ENCODE peak calls at places on chromosomes 13 and 19, in ten cellular contexts. One of them, this sample, is unnamed.

GRCh38 chr13:29436291-29436690 is 159.2 kb downstream of the SLC7A1 start:
- DNase-seq in body of pancreas: no peak
- DNase-seq in neural crest cell: no peak
- DNase-seq in AG10803: peak; percentile 70
- DNase-seq in MCF 10A: peak; percentile 91
- DNase-seq in cardiac muscle cell: no peak
- DNase-seq in memory B cell: no peak
- DNase-seq in HCT116: no peak
- DNase-seq in stimulated activated CD4-positive, alpha-beta T cell treated with anti-CD3 and anti-CD28 coated beads, TNF-alpha, amount 100 ng/mL, for 4 hours: no peak
- DNase-seq in esophagus squamous epithelium: no peak
- DNase-seq in this sample: no peak

GRCh38 chr13:111531505-111531904 is 211.1 kb downstream of the TEX29 start:
- DNase-seq in neural crest cell: no peak
- DNase-seq in body of pancreas: peak; percentile 49
- DNase-seq in MCF 10A: peak; percentile 1
- DNase-seq in cardiac muscle cell: peak; percentile 11
- DNase-seq in AG10803: peak; percentile 3
- DNase-seq in HCT116: peak; percentile 6
- DNase-seq in esophagus squamous epithelium: no peak
- DNase-seq in memory B cell: no peak
- DNase-seq in stimulated activated CD4-positive, alpha-beta T cell treated with anti-CD3 and anti-CD28 coated beads, TNF-alpha, amount 100 ng/mL, for 4 hours: no peak
- DNase-seq in this sample: no peak

GRCh38 chr13:29884671-29885424 is 34.4 kb upstream of the UBL3 start:
- DNase-seq in MCF 10A: no peak
- DNase-seq in neural crest cell: peak; percentile 29
- DNase-seq in esophagus squamous epithelium: no peak
- DNase-seq in HCT116: no peak
- DNase-seq in memory B cell: no peak
- DNase-seq in cardiac muscle cell: no peak
- DNase-seq in AG10803: no peak
- DNase-seq in stimulated activated CD4-positive, alpha-beta T cell treated with anti-CD3 and anti-CD28 coated beads, TNF-alpha, amount 100 ng/mL, for 4 hours: no peak
- DNase-seq in body of pancreas: no peak
- DNase-seq in this sample: no peak

GRCh38 chr13:46341112-46341711 is 45.8 kb downstream of the RUBCNL start:
- DNase-seq in memory B cell: no peak
- DNase-seq in AG10803: peak; percentile 70
- DNase-seq in MCF 10A: peak; percentile 45
- DNase-seq in neural crest cell: no peak
- DNase-seq in esophagus squamous epithelium: no peak
- DNase-seq in HCT116: no peak
- DNase-seq in cardiac muscle cell: no peak
- DNase-seq in stimulated activated CD4-positive, alpha-beta T cell treated with anti-CD3 and anti-CD28 coated beads, TNF-alpha, amount 100 ng/mL, for 4 hours: no peak
- DNase-seq in body of pancreas: no peak
- DNase-seq in this sample: no peak

GRCh38 chr13:109101550-109102144 is 472.2 kb downstream of the MYO16 start:
- DNase-seq in AG10803: no peak
- DNase-seq in body of pancreas: no peak
- DNase-seq in memory B cell: no peak
- DNase-seq in MCF 10A: no peak
- DNase-seq in neural crest cell: no peak
- DNase-seq in esophagus squamous epithelium: no peak
- DNase-seq in HCT116: no peak
- DNase-seq in cardiac muscle cell: no peak
- DNase-seq in stimulated activated CD4-positive, alpha-beta T cell treated with anti-CD3 and anti-CD28 coated beads, TNF-alpha, amount 100 ng/mL, for 4 hours: no peak
- DNase-seq in this sample: no peak

GRCh38 chr19:48244289-48244688 is 11.4 kb downstream of the CARD8 start:
- DNase-seq in cardiac muscle cell: no peak
- DNase-seq in body of pancreas: no peak
- DNase-seq in neural crest cell: no peak
- DNase-seq in esophagus squamous epithelium: no peak
- DNase-seq in HCT116: no peak
- DNase-seq in memory B cell: no peak
- DNase-seq in MCF 10A: no peak
- DNase-seq in AG10803: no peak
- DNase-seq in stimulated activated CD4-positive, alpha-beta T cell treated with anti-CD3 and anti-CD28 coated beads, TNF-alpha, amount 100 ng/mL, for 4 hours: peak; percentile 18
- DNase-seq in this sample: no peak

GRCh38 chr19:16778796-16779411 is 50.3 kb upstream of the SIN3B start:
- DNase-seq in HCT116: peak; percentile 67
- DNase-seq in MCF 10A: peak; percentile 78
- DNase-seq in stimulated activated CD4-positive, alpha-beta T cell treated with anti-CD3 and anti-CD28 coated beads, TNF-alpha, amount 100 ng/mL, for 4 hours: peak; percentile 3
- DNase-seq in neural crest cell: peak; percentile 46
- DNase-seq in esophagus squamous epithelium: no peak
- DNase-seq in body of pancreas: peak; percentile 13
- DNase-seq in memory B cell: peak; percentile 37
- DNase-seq in AG10803: peak; percentile 59
- DNase-seq in cardiac muscle cell: peak; percentile 46
- DNase-seq in this sample: peak; percentile 37

GRCh38 chr13:48448963-48449614 is 36.2 kb upstream of the LPAR6 start:
- DNase-seq in stimulated activated CD4-positive, alpha-beta T cell treated with anti-CD3 and anti-CD28 coated beads, TNF-alpha, amount 100 ng/mL, for 4 hours: no peak
- DNase-seq in cardiac muscle cell: no peak
- DNase-seq in esophagus squamous epithelium: no peak
- DNase-seq in neural crest cell: no peak
- DNase-seq in AG10803: peak; percentile 71
- DNase-seq in MCF 10A: peak; percentile 68
- DNase-seq in body of pancreas: no peak
- DNase-seq in HCT116: no peak
- DNase-seq in memory B cell: no peak
- DNase-seq in this sample: no peak

GRCh38 chr13:99656843-99657506 is 155.7 kb downstream of the TM9SF2 start:
- DNase-seq in cardiac muscle cell: no peak
- DNase-seq in stimulated activated CD4-positive, alpha-beta T cell treated with anti-CD3 and anti-CD28 coated beads, TNF-alpha, amount 100 ng/mL, for 4 hours: peak; percentile 3
- DNase-seq in HCT116: no peak
- DNase-seq in neural crest cell: no peak
- DNase-seq in MCF 10A: no peak
- DNase-seq in AG10803: no peak
- DNase-seq in memory B cell: no peak
- DNase-seq in body of pancreas: no peak
- DNase-seq in esophagus squamous epithelium: no peak
- DNase-seq in this sample: peak; percentile 13

GRCh38 chr19:8663920-8664670 is 33.7 kb downstream of the NFILZ start:
- DNase-seq in AG10803: no peak
- DNase-seq in memory B cell: no peak
- DNase-seq in esophagus squamous epithelium: no peak
- DNase-seq in HCT116: no peak
- DNase-seq in cardiac muscle cell: no peak
- DNase-seq in body of pancreas: no peak
- DNase-seq in stimulated activated CD4-positive, alpha-beta T cell treated with anti-CD3 and anti-CD28 coated beads, TNF-alpha, amount 100 ng/mL, for 4 hours: peak; percentile 15
- DNase-seq in neural crest cell: no peak
- DNase-seq in MCF 10A: no peak
- DNase-seq in this sample: no peak

GRCh38 chr19:19185853-19186728 is 5.9 kb downstream of the BORCS8 start:
- DNase-seq in esophagus squamous epithelium: no peak
- DNase-seq in HCT116: peak; percentile 50
- DNase-seq in MCF 10A: peak; percentile 74
- DNase-seq in cardiac muscle cell: peak; percentile 56
- DNase-seq in AG10803: peak; percentile 16
- DNase-seq in memory B cell: peak; percentile 32
- DNase-seq in stimulated activated CD4-positive, alpha-beta T cell treated with anti-CD3 and anti-CD28 coated beads, TNF-alpha, amount 100 ng/mL, for 4 hours: peak; percentile 39
- DNase-seq in body of pancreas: no peak
- DNase-seq in neural crest cell: peak; percentile 61
- DNase-seq in this sample: peak; percentile 57

GRCh38 chr13:51806571-51806970 is 2.6 kb upstream of the DHRS12 start:
- DNase-seq in AG10803: peak; percentile 34
- DNase-seq in esophagus squamous epithelium: no peak
- DNase-seq in stimulated activated CD4-positive, alpha-beta T cell treated with anti-CD3 and anti-CD28 coated beads, TNF-alpha, amount 100 ng/mL, for 4 hours: no peak
- DNase-seq in neural crest cell: no peak
- DNase-seq in body of pancreas: peak; percentile 92
- DNase-seq in HCT116: no peak
- DNase-seq in cardiac muscle cell: no peak
- DNase-seq in memory B cell: no peak
- DNase-seq in MCF 10A: no peak
- DNase-seq in this sample: no peak

GRCh38 chr19:4063369-4064072 is 3.2 kb downstream of the ZBTB7A start:
- DNase-seq in stimulated activated CD4-positive, alpha-beta T cell treated with anti-CD3 and anti-CD28 coated beads, TNF-alpha, amount 100 ng/mL, for 4 hours: no peak
- DNase-seq in esophagus squamous epithelium: no peak
- DNase-seq in neural crest cell: no peak
- DNase-seq in memory B cell: no peak
- DNase-seq in MCF 10A: no peak
- DNase-seq in HCT116: no peak
- DNase-seq in cardiac muscle cell: no peak
- DNase-seq in AG10803: no peak
- DNase-seq in body of pancreas: peak; percentile 35
- DNase-seq in this sample: peak; percentile 50

GRCh38 chr13:35600137-35600536 is 123.6 kb upstream of the MAB21L1 start:
- DNase-seq in cardiac muscle cell: no peak
- DNase-seq in HCT116: no peak
- DNase-seq in stimulated activated CD4-positive, alpha-beta T cell treated with anti-CD3 and anti-CD28 coated beads, TNF-alpha, amount 100 ng/mL, for 4 hours: no peak
- DNase-seq in neural crest cell: no peak
- DNase-seq in AG10803: peak; percentile 76
- DNase-seq in memory B cell: no peak
- DNase-seq in MCF 10A: no peak
- DNase-seq in esophagus squamous epithelium: no peak
- DNase-seq in body of pancreas: no peak
- DNase-seq in this sample: no peak

This sample was measured in colonic mucosa.